ENCODE peak calls at places on chromosomes 5 and 9, in ten cellular contexts. N is hepatocyte, H is PC-3, J is DND-41, L is IMR-90, I is neuronal stem cell, G is fibroblast of lung, B is neural progenitor cell, A is A549, X is GM23248. S is an unnamed sample.

GRCh38 chr9:107178302-107178701 is 104.8 kb upstream of the RAD23B start:
- DNase-seq in X (no peak), I (no peak), J (no peak), H (peak; percentile 43), G (peak; percentile 25), A (no peak), N (no peak), B (no peak), L (peak; percentile 39), S (no peak)

GRCh38 chr5:96930058-96930457 is 5.8 kb upstream of the LNPEP start:
- DNase-seq in I (no peak), A (no peak), N (no peak), G (no peak), X (no peak), H (no peak), B (no peak), L (no peak), J (no peak), S (no peak)

GRCh38 chr9:127083133-127083532 is 39.3 kb downstream of the ANGPTL2 start:
- DNase-seq in B (no peak), N (no peak), G (no peak), X (no peak), L (no peak), A (no peak), H (no peak), I (no peak), J (no peak), S (no peak)

GRCh38 chr9:127949827-127950512 is 12.3 kb upstream of the DPM2 start:
- DNase-seq in B (no peak), H (no peak), G (no peak), A (no peak), N (no peak), J (no peak), I (no peak), L (no peak), X (no peak), S (no peak)

GRCh38 chr9:105021917-105022316 is 94.0 kb upstream of the ABCA1 start:
- DNase-seq in L (no peak), X (no peak), A (no peak), N (no peak), B (no peak), G (no peak), I (no peak), J (no peak), H (no peak), S (no peak)

GRCh38 chr5:95760291-95761191 is 29.4 kb downstream of the RHOBTB3 start:
- DNase-seq in H (peak; percentile 49), X (peak; percentile 93), L (peak; percentile 99), B (no peak), N (peak; percentile 37), G (peak; percentile 92), J (peak; percentile 29), I (no peak), A (peak; percentile 47), S (peak; percentile 71)

GRCh38 chr9:89144242-89144641 is 34.4 kb downstream of the SHC3 start:
- DNase-seq in I (no peak), L (no peak), N (no peak), B (no peak), A (no peak), H (no peak), X (no peak), G (no peak), J (no peak), S (no peak)

GRCh38 chr5:179266291-179267070 is 78.8 kb downstream of the ADAMTS2 start:
- DNase-seq in A (no peak), G (no peak), N (peak; percentile 4), H (no peak), J (no peak), B (no peak), X (peak; percentile 80), L (no peak), I (no peak), S (no peak)

GRCh38 chr9:131715906-131716305 is 24.0 kb downstream of the RAPGEF1 start:
- DNase-seq in J (no peak), I (no peak), B (no peak), H (no peak), L (no peak), N (no peak), G (peak; percentile 27), X (peak; percentile 48), A (no peak), S (no peak)

GRCh38 chr5:134177197-134178171 is 734 bp upstream of the SKP1 start:
- DNase-seq in G (peak; percentile 84), X (peak; percentile 82), B (peak; percentile 88), L (peak; percentile 66), H (peak; percentile 26), J (no peak), N (peak; percentile 80), I (peak; percentile 84), A (peak; percentile 39), S (peak; percentile 85)

GRCh38 chr5:176620333-176620981 is 9.9 kb downstream of the SNCB start:
- DNase-seq in N (no peak), L (no peak), H (no peak), X (peak; percentile 24), J (no peak), I (no peak), B (no peak), A (peak; percentile 24), G (peak; percentile 24), S (no peak)

GRCh38 chr5:108654042-108654441 is 93.7 kb upstream of the FER start:
- DNase-seq in I (no peak), G (peak; percentile 6), A (no peak), H (peak; percentile 67), X (no peak), B (no peak), N (no peak), L (peak; percentile 70), J (no peak), S (no peak)

GRCh38 chr9:88173378-88173999 is 35.2 kb upstream of the SPATA31C2 start:
- DNase-seq in L (peak; percentile 73), I (no peak), N (peak; percentile 70), H (peak; percentile 79), J (peak; percentile 62), B (peak; percentile 74), X (peak; percentile 77), A (peak; percentile 87), G (peak; percentile 80), S (peak; percentile 82)

GRCh38 chr9:113817171-113817570 is 58.9 kb upstream of the ZNF618 start:
- DNase-seq in B (no peak), N (no peak), H (no peak), X (no peak), I (no peak), L (no peak), J (no peak), A (no peak), G (no peak), S (no peak)

GRCh38 chr5:31531543-31531887 is 378 bp downstream of the DROSHA start:
- DNase-seq in H (peak; percentile 21), B (peak; percentile 39), J (peak; percentile 34), N (peak; percentile 64), G (peak; percentile 19), A (peak; percentile 9), I (no peak), X (peak; percentile 71), L (no peak), S (peak; percentile 37)

GRCh38 chr5:144092510-144092909 is 77.9 kb downstream of the YIPF5 start:
- DNase-seq in B (no peak), H (peak; percentile 30), N (peak; percentile 7), G (no peak), I (no peak), L (no peak), A (peak; percentile 3), J (no peak), X (no peak), S (no peak)

GRCh38 chr5:148685520-148686134 is 31.3 kb upstream of the HTR4 start:
- DNase-seq in J (no peak), H (no peak), L (no peak), B (no peak), A (no peak), I (no peak), X (peak; percentile 8), N (no peak), G (no peak), S (no peak)

GRCh38 chr9:83430681-83431080 is 107.5 kb downstream of the FRMD3 start:
- DNase-seq in J (no peak), B (peak; percentile 8), A (no peak), N (no peak), I (no peak), G (no peak), L (no peak), X (no peak), H (no peak), S (no peak)

GRCh38 chr9:83432104-83432627 is 106.0 kb downstream of the FRMD3 start:
- DNase-seq in B (peak; percentile 61), L (no peak), G (no peak), X (peak; percentile 46), A (peak; percentile 62), N (no peak), I (peak; percentile 18), J (no peak), H (peak; percentile 95), S (no peak)

GRCh38 chr9:83432877-83433276 is 105.3 kb downstream of the FRMD3 start:
- DNase-seq in N (no peak), B (no peak), J (no peak), G (no peak), L (no peak), A (no peak), X (no peak), H (no peak), I (no peak), S (no peak)

GRCh38 chr9:83433841-83434240 is 104.4 kb downstream of the FRMD3 start:
- DNase-seq in I (no peak), A (no peak), L (no peak), G (no peak), H (no peak), N (no peak), J (no peak), X (no peak), B (no peak), S (no peak)

GRCh38 chr9:83431470-83432060 is 106.6 kb downstream of the FRMD3 start:
- DNase-seq in B (no peak), L (no peak), A (peak; percentile 26), J (no peak), I (no peak), G (no peak), N (no peak), X (no peak), H (peak; percentile 31), S (no peak)
- H3K27ac ChIP-seq in B (no peak overlapping the region), L (no peak overlapping the region), A (peak overlapping the region; percentile 80), J (no peak overlapping the region), I (no peak overlapping the region), G (no peak overlapping the region), N (peak overlapping the region; percentile 36), X (no peak overlapping the region), H (peak overlapping the region; percentile 87), S (no peak overlapping the region)

GRCh38 chr9:95449016-95449415 is 67.8 kb downstream of the PTCH1 start:
- DNase-seq in J (no peak), B (no peak), A (no peak), G (no peak), H (no peak), L (no peak), I (no peak), X (no peak), N (no peak), S (no peak)
- H3K4me2 ChIP-seq in J (no peak overlapping the region), B (no peak overlapping the region), A (no peak overlapping the region), G (no peak overlapping the region), H (no peak overlapping the region), L (no peak overlapping the region), I (no peak overlapping the region), X (no peak overlapping the region), N (no peak overlapping the region), S (no peak overlapping the region)

GRCh38 chr9:20988916-20989315 is 42.5 kb downstream of the HACD4 start:
- DNase-seq in N (no peak), L (peak; percentile 66), I (no peak), J (no peak), X (peak; percentile 42), G (peak; percentile 49), A (no peak), H (peak; percentile 80), B (no peak), S (no peak)
- H3K27ac ChIP-seq in N (no peak overlapping the region), L (no peak overlapping the region), I (no peak overlapping the region), J (no peak overlapping the region), X (no peak overlapping the region), G (no peak overlapping the region), A (no peak overlapping the region), H (peak overlapping the region; percentile 67), B (no peak overlapping the region), S (no peak overlapping the region)

GRCh38 chr5:142872795-142873194 is 102.6 kb downstream of the ARHGAP26 start:
- DNase-seq in X (peak; percentile 33), L (peak; percentile 65), A (peak; percentile 57), H (peak; percentile 88), I (no peak), N (no peak), G (no peak), B (no peak), J (no peak), S (no peak)
- H3K4me2 ChIP-seq in X (no peak overlapping the region), L (no peak overlapping the region), A (peak overlapping the region; percentile 63), H (peak overlapping the region; percentile 48), I (no peak overlapping the region), N (no peak overlapping the region), G (no peak overlapping the region), B (no peak overlapping the region), J (no peak overlapping the region), S (no peak overlapping the region)

S was measured in OCI-LY7.